ENCODE peak calls at places on chromosomes 4 and X, in ten cellular contexts. One of them, this sample, is unnamed.

GRCh38 chrX:42803320-42803719 is 25.4 kb upstream of the PPP1R2C start:
- DNase-seq in heart right ventricle: no peak
- DNase-seq in hepatocyte: no peak
- DNase-seq in fibroblast of lung: peak; percentile 74
- DNase-seq in breast epithelium: no peak
- DNase-seq in WERI-Rb-1: no peak
- DNase-seq in HCT116: no peak
- DNase-seq in suprapubic skin: no peak
- DNase-seq in ovary: no peak
- DNase-seq in dorsolateral prefrontal cortex: no peak
- DNase-seq in this sample: no peak

GRCh38 chr4:1718095-1718850 is 2.9 kb downstream of the TMEM129 start:
- DNase-seq in heart right ventricle: no peak
- DNase-seq in hepatocyte: no peak
- DNase-seq in fibroblast of lung: no peak
- DNase-seq in breast epithelium: no peak
- DNase-seq in WERI-Rb-1: no peak
- DNase-seq in HCT116: no peak
- DNase-seq in suprapubic skin: no peak
- DNase-seq in ovary: peak; percentile 30
- DNase-seq in dorsolateral prefrontal cortex: no peak
- DNase-seq in this sample: no peak

GRCh38 chr4:2954358-2955185 is 8.6 kb downstream of the NOP14 start:
- DNase-seq in heart right ventricle: no peak
- DNase-seq in hepatocyte: no peak
- DNase-seq in fibroblast of lung: no peak
- DNase-seq in breast epithelium: no peak
- DNase-seq in WERI-Rb-1: peak; percentile 74
- DNase-seq in HCT116: peak; percentile 13
- DNase-seq in suprapubic skin: no peak
- DNase-seq in ovary: no peak
- DNase-seq in dorsolateral prefrontal cortex: no peak
- DNase-seq in this sample: no peak

GRCh38 chr4:83125738-83126141 is 11.2 kb upstream of the PLAC8 start:
- DNase-seq in heart right ventricle: no peak
- DNase-seq in hepatocyte: peak; percentile 20
- DNase-seq in fibroblast of lung: no peak
- DNase-seq in breast epithelium: no peak
- DNase-seq in WERI-Rb-1: no peak
- DNase-seq in HCT116: no peak
- DNase-seq in suprapubic skin: no peak
- DNase-seq in ovary: no peak
- DNase-seq in dorsolateral prefrontal cortex: no peak
- DNase-seq in this sample: peak; percentile 27

GRCh38 chr4:166042510-166043055 is 169.5 kb downstream of the TLL1 start:
- DNase-seq in heart right ventricle: peak; percentile 8
- DNase-seq in hepatocyte: no peak
- DNase-seq in fibroblast of lung: no peak
- DNase-seq in breast epithelium: peak; percentile 20
- DNase-seq in WERI-Rb-1: peak; percentile 65
- DNase-seq in HCT116: no peak
- DNase-seq in suprapubic skin: no peak
- DNase-seq in ovary: no peak
- DNase-seq in dorsolateral prefrontal cortex: peak; percentile 6
- DNase-seq in this sample: no peak

GRCh38 chr4:76658231-76659102 is 223.4 kb downstream of the SHROOM3 start:
- DNase-seq in heart right ventricle: no peak
- DNase-seq in hepatocyte: no peak
- DNase-seq in fibroblast of lung: peak; percentile 95
- DNase-seq in breast epithelium: no peak
- DNase-seq in WERI-Rb-1: no peak
- DNase-seq in HCT116: no peak
- DNase-seq in suprapubic skin: no peak
- DNase-seq in ovary: no peak
- DNase-seq in dorsolateral prefrontal cortex: no peak
- DNase-seq in this sample: no peak

GRCh38 chrX:30060718-30061117 is 154.6 kb upstream of the MAGEB2 start:
- DNase-seq in heart right ventricle: no peak
- DNase-seq in hepatocyte: peak; percentile 23
- DNase-seq in fibroblast of lung: peak; percentile 6
- DNase-seq in breast epithelium: no peak
- DNase-seq in WERI-Rb-1: no peak
- DNase-seq in HCT116: peak; percentile 6
- DNase-seq in suprapubic skin: no peak
- DNase-seq in ovary: no peak
- DNase-seq in dorsolateral prefrontal cortex: no peak
- DNase-seq in this sample: no peak

GRCh38 chrX:2626750-2627149 is 64.3 kb upstream of the CD99 start:
- DNase-seq in heart right ventricle: no peak
- DNase-seq in hepatocyte: no peak
- DNase-seq in fibroblast of lung: no peak
- DNase-seq in breast epithelium: no peak
- DNase-seq in WERI-Rb-1: no peak
- DNase-seq in HCT116: no peak
- DNase-seq in suprapubic skin: no peak
- DNase-seq in ovary: no peak
- DNase-seq in dorsolateral prefrontal cortex: no peak
- DNase-seq in this sample: no peak

GRCh38 chr4:10299601-10300000 is 157.6 kb downstream of the ZNF518B start:
- DNase-seq in heart right ventricle: no peak
- DNase-seq in hepatocyte: no peak
- DNase-seq in fibroblast of lung: no peak
- DNase-seq in breast epithelium: no peak
- DNase-seq in WERI-Rb-1: no peak
- DNase-seq in HCT116: no peak
- DNase-seq in suprapubic skin: no peak
- DNase-seq in ovary: no peak
- DNase-seq in dorsolateral prefrontal cortex: no peak
- DNase-seq in this sample: no peak

GRCh38 chrX:68669872-68670271 is 22.4 kb downstream of the STARD8 start:
- DNase-seq in heart right ventricle: no peak
- DNase-seq in hepatocyte: no peak
- DNase-seq in fibroblast of lung: no peak
- DNase-seq in breast epithelium: no peak
- DNase-seq in WERI-Rb-1: no peak
- DNase-seq in HCT116: no peak
- DNase-seq in suprapubic skin: no peak
- DNase-seq in ovary: no peak
- DNase-seq in dorsolateral prefrontal cortex: no peak
- DNase-seq in this sample: no peak

GRCh38 chrX:68669094-68669830 is 21.8 kb downstream of the STARD8 start:
- DNase-seq in heart right ventricle: no peak
- DNase-seq in hepatocyte: no peak
- DNase-seq in fibroblast of lung: peak; percentile 55
- DNase-seq in breast epithelium: no peak
- DNase-seq in WERI-Rb-1: no peak
- DNase-seq in HCT116: no peak
- DNase-seq in suprapubic skin: no peak
- DNase-seq in ovary: no peak
- DNase-seq in dorsolateral prefrontal cortex: no peak
- DNase-seq in this sample: no peak

GRCh38 chrX:68666580-68666979 is 19.1 kb downstream of the STARD8 start:
- DNase-seq in heart right ventricle: no peak
- DNase-seq in hepatocyte: no peak
- DNase-seq in fibroblast of lung: no peak
- DNase-seq in breast epithelium: no peak
- DNase-seq in WERI-Rb-1: no peak
- DNase-seq in HCT116: no peak
- DNase-seq in suprapubic skin: no peak
- DNase-seq in ovary: no peak
- DNase-seq in dorsolateral prefrontal cortex: no peak
- DNase-seq in this sample: no peak

GRCh38 chrX:68660746-68661145 is 13.3 kb downstream of the STARD8 start:
- DNase-seq in heart right ventricle: no peak
- DNase-seq in hepatocyte: no peak
- DNase-seq in fibroblast of lung: no peak
- DNase-seq in breast epithelium: no peak
- DNase-seq in WERI-Rb-1: no peak
- DNase-seq in HCT116: no peak
- DNase-seq in suprapubic skin: no peak
- DNase-seq in ovary: no peak
- DNase-seq in dorsolateral prefrontal cortex: no peak
- DNase-seq in this sample: no peak

DNA sequence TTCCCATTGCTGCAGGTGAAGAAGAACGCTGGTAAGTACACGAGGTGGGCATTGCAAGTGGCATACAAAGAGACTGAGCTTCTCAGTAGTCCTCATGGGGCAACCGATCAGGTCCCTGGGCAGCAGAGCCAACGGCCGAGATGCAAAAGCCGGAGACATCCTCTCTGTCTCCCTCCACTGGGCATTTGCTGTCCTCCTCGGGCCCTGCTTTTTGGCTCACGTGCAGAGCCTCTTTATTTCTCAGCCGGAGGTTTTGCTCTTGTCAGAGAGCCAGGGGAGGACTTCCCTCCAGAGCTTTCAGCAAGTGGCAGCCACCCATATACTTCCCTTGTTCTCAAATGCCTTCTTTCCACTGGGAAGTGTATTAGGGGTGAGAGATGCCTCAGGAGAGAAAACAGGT is 18.0 kb downstream of the STARD8 start:
- DNase-seq in heart right ventricle: peak; percentile 34
- DNase-seq in hepatocyte: no peak
- DNase-seq in fibroblast of lung: no peak
- DNase-seq in breast epithelium: no peak
- DNase-seq in WERI-Rb-1: no peak
- DNase-seq in HCT116: no peak
- DNase-seq in suprapubic skin: no peak
- DNase-seq in ovary: no peak
- DNase-seq in dorsolateral prefrontal cortex: no peak
- DNase-seq in this sample: no peak
- TF ChIP-seq CTCF in heart right ventricle: peak; percentile 39
- TF ChIP-seq CTCF in hepatocyte: no peak
- TF ChIP-seq CTCF in fibroblast of lung: peak; percentile 15
- TF ChIP-seq CTCF in breast epithelium: no peak
- TF ChIP-seq CTCF in WERI-Rb-1: no peak
- TF ChIP-seq CTCF in HCT116: no peak
- TF ChIP-seq CTCF in suprapubic skin: no peak
- TF ChIP-seq CTCF in ovary: no peak
- TF ChIP-seq CTCF in dorsolateral prefrontal cortex: no peak
- TF ChIP-seq CTCF in this sample: no peak

DNA sequence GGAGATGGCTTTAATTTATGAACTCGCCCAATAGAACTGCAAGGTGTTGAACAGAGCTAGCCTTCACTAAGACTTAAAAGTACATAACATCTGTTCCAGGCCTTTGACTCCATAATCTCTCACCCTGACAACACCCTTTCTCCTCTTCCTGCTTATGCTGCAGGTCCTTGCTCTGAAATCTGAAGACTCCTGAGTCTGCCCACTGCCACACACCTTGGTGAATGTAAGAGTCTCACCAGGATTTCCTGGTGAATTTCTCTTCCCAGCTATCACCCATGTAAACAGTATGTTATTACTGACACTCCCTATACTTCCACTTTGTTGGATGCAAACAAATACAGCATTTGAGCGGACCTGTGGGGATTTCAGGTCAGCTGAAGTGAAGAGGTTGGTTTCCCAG is 17.8 kb upstream of the SLC39A8 start:
- DNase-seq in heart right ventricle: no peak
- DNase-seq in hepatocyte: no peak
- DNase-seq in fibroblast of lung: no peak
- DNase-seq in breast epithelium: no peak
- DNase-seq in WERI-Rb-1: peak; percentile 25
- DNase-seq in HCT116: no peak
- DNase-seq in suprapubic skin: no peak
- DNase-seq in ovary: no peak
- DNase-seq in dorsolateral prefrontal cortex: no peak
- DNase-seq in this sample: no peak
- H3K27ac ChIP-seq in heart right ventricle: no peak overlapping the region
- H3K27ac ChIP-seq in hepatocyte: no peak overlapping the region
- H3K27ac ChIP-seq in fibroblast of lung: no peak overlapping the region
- H3K27ac ChIP-seq in breast epithelium: no peak overlapping the region
- H3K27ac ChIP-seq in WERI-Rb-1: peak overlapping the region; percentile 33
- H3K27ac ChIP-seq in HCT116: no peak overlapping the region
- H3K27ac ChIP-seq in suprapubic skin: no peak overlapping the region
- H3K27ac ChIP-seq in ovary: no peak overlapping the region
- H3K27ac ChIP-seq in dorsolateral prefrontal cortex: no peak overlapping the region
- H3K27ac ChIP-seq in this sample: no peak overlapping the region

GRCh38 chr4:86033171-86033570 is 326.7 kb downstream of the MAPK10 start:
- DNase-seq in heart right ventricle: peak; percentile 41
- DNase-seq in hepatocyte: peak; percentile 22
- DNase-seq in fibroblast of lung: peak; percentile 93
- DNase-seq in breast epithelium: peak; percentile 61
- DNase-seq in WERI-Rb-1: no peak
- DNase-seq in HCT116: no peak
- DNase-seq in suprapubic skin: no peak
- DNase-seq in ovary: no peak
- DNase-seq in dorsolateral prefrontal cortex: peak; percentile 50
- DNase-seq in this sample: no peak
- H3K27me3 ChIP-seq in heart right ventricle: no peaks in the 10 kb centered on the region
- H3K27me3 ChIP-seq in hepatocyte: no peaks in the 10 kb centered on the region
- H3K27me3 ChIP-seq in fibroblast of lung: no peaks in the 10 kb centered on the region
- H3K27me3 ChIP-seq in breast epithelium: no peaks in the 10 kb centered on the region
- H3K27me3 ChIP-seq in WERI-Rb-1: no peaks in the 10 kb centered on the region
- H3K27me3 ChIP-seq in HCT116: no peaks in the 10 kb centered on the region
- H3K27me3 ChIP-seq in suprapubic skin: no peaks in the 10 kb centered on the region
- H3K27me3 ChIP-seq in ovary: no peaks in the 10 kb centered on the region
- H3K27me3 ChIP-seq in dorsolateral prefrontal cortex: no peaks in the 10 kb centered on the region
- H3K27me3 ChIP-seq in this sample: no peaks in the 10 kb centered on the region

GRCh38 chr4:67122029-67122428 is 423.3 kb downstream of the CENPC start:
- DNase-seq in heart right ventricle: no peak
- DNase-seq in hepatocyte: peak; percentile 53
- DNase-seq in fibroblast of lung: peak; percentile 1
- DNase-seq in breast epithelium: no peak
- DNase-seq in WERI-Rb-1: peak; percentile 34
- DNase-seq in HCT116: no peak
- DNase-seq in suprapubic skin: no peak
- DNase-seq in ovary: no peak
- DNase-seq in dorsolateral prefrontal cortex: no peak
- DNase-seq in this sample: no peak
- TF ChIP-seq CTCF in heart right ventricle: no peak
- TF ChIP-seq CTCF in hepatocyte: peak; percentile 47
- TF ChIP-seq CTCF in fibroblast of lung: no peak
- TF ChIP-seq CTCF in breast epithelium: no peak
- TF ChIP-seq CTCF in WERI-Rb-1: peak; percentile 49
- TF ChIP-seq CTCF in HCT116: no peak
- TF ChIP-seq CTCF in suprapubic skin: no peak
- TF ChIP-seq CTCF in ovary: no peak
- TF ChIP-seq CTCF in dorsolateral prefrontal cortex: peak; percentile 14
- TF ChIP-seq CTCF in this sample: no peak

GRCh38 chr4:91527056-91527455 is 776.7 kb upstream of the GRID2 start:
- DNase-seq in heart right ventricle: no peak
- DNase-seq in hepatocyte: no peak
- DNase-seq in fibroblast of lung: peak; percentile 2
- DNase-seq in breast epithelium: no peak
- DNase-seq in WERI-Rb-1: no peak
- DNase-seq in HCT116: no peak
- DNase-seq in suprapubic skin: no peak
- DNase-seq in ovary: no peak
- DNase-seq in dorsolateral prefrontal cortex: no peak
- DNase-seq in this sample: no peak
- H3K27ac ChIP-seq in heart right ventricle: no peak overlapping the region
- H3K27ac ChIP-seq in hepatocyte: no peak overlapping the region
- H3K27ac ChIP-seq in fibroblast of lung: no peak overlapping the region
- H3K27ac ChIP-seq in breast epithelium: no peak overlapping the region
- H3K27ac ChIP-seq in WERI-Rb-1: no peak overlapping the region
- H3K27ac ChIP-seq in HCT116: no peak overlapping the region
- H3K27ac ChIP-seq in suprapubic skin: no peak overlapping the region
- H3K27ac ChIP-seq in ovary: no peak overlapping the region
- H3K27ac ChIP-seq in dorsolateral prefrontal cortex: no peak overlapping the region
- H3K27ac ChIP-seq in this sample: no peak overlapping the region

GRCh38 chr4:108097990-108098553 is 70.7 kb downstream of the LEF1 start:
- DNase-seq in heart right ventricle: no peak
- DNase-seq in hepatocyte: no peak
- DNase-seq in fibroblast of lung: no peak
- DNase-seq in breast epithelium: no peak
- DNase-seq in WERI-Rb-1: no peak
- DNase-seq in HCT116: no peak
- DNase-seq in suprapubic skin: no peak
- DNase-seq in ovary: no peak
- DNase-seq in dorsolateral prefrontal cortex: no peak
- DNase-seq in this sample: no peak
- H3K27me3 ChIP-seq in heart right ventricle: no peaks in the 10 kb centered on the region
- H3K27me3 ChIP-seq in hepatocyte: no peaks in the 10 kb centered on the region
- H3K27me3 ChIP-seq in fibroblast of lung: no peaks in the 10 kb centered on the region
- H3K27me3 ChIP-seq in breast epithelium: no peaks in the 10 kb centered on the region
- H3K27me3 ChIP-seq in WERI-Rb-1: peaks cover 16% of the 10 kb centered on the region
- H3K27me3 ChIP-seq in HCT116: peaks cover 26% of the 10 kb centered on the region
- H3K27me3 ChIP-seq in suprapubic skin: no peaks in the 10 kb centered on the region
- H3K27me3 ChIP-seq in ovary: no peaks in the 10 kb centered on the region
- H3K27me3 ChIP-seq in dorsolateral prefrontal cortex: no peaks in the 10 kb centered on the region
- H3K27me3 ChIP-seq in this sample: no peaks in the 10 kb centered on the region

This sample was measured in CD4-positive, alpha-beta T cell.